ENCODE peak calls at places on chromosomes 4 and X, in six cellular contexts. U is GM23338, E is fibroblast of pulmonary artery, B is D721Med, H is NB4, Z is brain microvascular endothelial cell. L is an unnamed sample.

GRCh38 chr4:112765317-112765989 is 128.5 kb downstream of the LARP7 start:
- DNase-seq in U (peak; percentile 88), E (peak; percentile 40), B (no peak), H (peak; percentile 50), Z (peak; percentile 3), L (peak; percentile 52)

GRCh38 chr4:173492315-173492714 is 37.7 kb downstream of the HAND2 start:
- DNase-seq in U (no peak), E (no peak), B (no peak), H (peak; percentile 32), Z (no peak), L (no peak)

GRCh38 chr4:170157670-170158069 is 67.9 kb upstream of the AADAT start:
- DNase-seq in U (no peak), E (no peak), B (no peak), H (no peak), Z (no peak), L (no peak)

GRCh38 chrX:28177202-28177601 is 196.0 kb upstream of the DCAF8L1 start:
- DNase-seq in U (peak; percentile 68), E (no peak), B (no peak), H (peak; percentile 6), Z (no peak), L (peak; percentile 6)

GRCh38 chr4:100062921-100063320 is 112.8 kb upstream of the H2AZ1 start:
- DNase-seq in U (no peak), E (peak; percentile 7), B (no peak), H (no peak), Z (peak; percentile 28), L (no peak)

GRCh38 chr4:78656968-78657445 is 105.4 kb downstream of the ANXA3 start:
- DNase-seq in U (no peak), E (no peak), B (no peak), H (peak; percentile 86), Z (no peak), L (peak; percentile 59)

GRCh38 chr4:6688879-6689505 is 4.7 kb upstream of the S100P start:
- DNase-seq in U (peak; percentile 72), E (peak; percentile 90), B (no peak), H (peak; percentile 99), Z (peak; percentile 96), L (peak; percentile 69)

GRCh38 chrX:134886201-134886600 is 104.6 kb upstream of the SMIM10 start:
- DNase-seq in U (no peak), E (peak; percentile 21), B (no peak), H (peak; percentile 27), Z (no peak), L (no peak)

GRCh38 chr4:8472166-8472688 is 31.6 kb downstream of the TRMT44 start:
- DNase-seq in U (no peak), E (no peak), B (no peak), H (no peak), Z (no peak), L (no peak)

GRCh38 chr4:155818639-155819038 is 47.4 kb downstream of the ASIC5 start:
- DNase-seq in U (no peak), E (peak; percentile 22), B (no peak), H (no peak), Z (no peak), L (no peak)

GRCh38 chr4:88729146-88729755 is 31.6 kb upstream of the NAP1L5 start:
- DNase-seq in U (no peak), E (no peak), B (no peak), H (no peak), Z (no peak), L (no peak)

GRCh38 chr4:87188932-87189331 is 31.5 kb downstream of the KLHL8 start:
- DNase-seq in U (no peak), E (no peak), B (no peak), H (peak; percentile 39), Z (no peak), L (no peak)

GRCh38 chr4:67712000-67712625 is 11.2 kb upstream of the UBA6 start:
- DNase-seq in U (no peak), E (no peak), B (no peak), H (no peak), Z (no peak), L (no peak)

GRCh38 chr4:124019749-124020549 is 623.4 kb downstream of the SPRY1 start:
- DNase-seq in U (no peak), E (peak; percentile 56), B (no peak), H (no peak), Z (peak; percentile 18), L (peak; percentile 16)

GRCh38 chr4:11297201-11297600 is 131.5 kb downstream of the HS3ST1 start:
- DNase-seq in U (no peak), E (peak; percentile 34), B (no peak), H (no peak), Z (no peak), L (no peak)

GRCh38 chr4:101346562-101347266 is 612 bp downstream of the PPP3CA start:
- DNase-seq in U (peak; percentile 74), E (peak; percentile 74), B (peak; percentile 16), H (no peak), Z (peak; percentile 54), L (peak; percentile 63)

DNA sequence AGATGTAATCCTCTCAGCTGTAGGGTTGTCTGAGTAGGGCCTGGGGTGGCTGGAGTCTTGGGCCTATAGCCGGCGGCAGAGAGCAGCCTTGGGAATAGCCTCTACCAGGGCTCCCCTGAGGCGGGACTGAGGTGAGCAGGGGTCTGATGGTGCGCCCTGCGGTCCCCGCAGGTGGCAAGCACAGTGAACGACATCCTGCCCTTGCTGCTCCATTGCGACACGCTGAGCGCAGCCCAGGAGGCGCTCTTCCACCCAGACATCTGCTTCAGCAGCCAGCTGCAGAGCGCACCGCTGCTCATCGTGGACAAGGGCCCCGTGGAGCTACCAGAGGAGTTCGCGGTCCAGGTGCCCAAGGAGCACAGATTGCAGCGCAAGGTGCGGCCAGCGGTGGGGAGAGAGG is 317.0 kb downstream of the ADGRL3 start:
- DNase-seq in U (peak; percentile 90), E (no peak), B (no peak), H (no peak), Z (no peak), L (no peak)
- TF ChIP-seq CTCF in U (peak; percentile 54), E (no peak), B (no peak), H (no peak), Z (peak; percentile 15), L (no peak)

GRCh38 chr4:84167579-84167978 is 331.5 kb downstream of the NKX6-1 start:
- DNase-seq in U (peak; percentile 71), E (no peak), B (peak; percentile 19), H (no peak), Z (no peak), L (no peak)

GRCh38 chr4:84167089-84167488 is 332.0 kb downstream of the NKX6-1 start:
- DNase-seq in U (no peak), E (no peak), B (no peak), H (no peak), Z (no peak), L (no peak)

GRCh38 chr4:84171871-84172270 is 327.2 kb downstream of the NKX6-1 start:
- DNase-seq in U (no peak), E (no peak), B (no peak), H (peak; percentile 2), Z (no peak), L (no peak)

DNA sequence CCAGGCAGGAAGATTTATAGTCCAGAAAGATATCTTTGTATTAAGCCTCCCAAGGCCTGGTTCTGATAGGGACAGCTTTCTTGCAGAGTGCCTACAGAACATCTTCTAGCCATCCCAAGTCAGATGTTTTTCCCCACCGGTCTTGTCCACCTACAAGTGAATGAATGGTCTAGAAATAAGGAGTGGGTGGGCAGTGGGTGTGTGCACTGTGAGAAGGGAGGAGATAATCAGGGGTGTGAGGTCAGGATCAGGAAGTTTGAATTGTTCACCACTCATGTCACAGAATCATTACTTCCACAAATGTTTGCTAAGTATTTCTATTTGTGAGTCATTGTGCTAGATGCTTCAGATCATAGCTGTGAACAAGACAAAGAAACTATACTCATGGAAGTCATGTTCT is 332.6 kb downstream of the NKX6-1 start:
- DNase-seq in U (no peak), E (no peak), B (no peak), H (no peak), Z (no peak), L (no peak)
- TF ChIP-seq CTCF in U (no peak), E (no peak), B (no peak), H (no peak), Z (no peak), L (no peak)

DNA sequence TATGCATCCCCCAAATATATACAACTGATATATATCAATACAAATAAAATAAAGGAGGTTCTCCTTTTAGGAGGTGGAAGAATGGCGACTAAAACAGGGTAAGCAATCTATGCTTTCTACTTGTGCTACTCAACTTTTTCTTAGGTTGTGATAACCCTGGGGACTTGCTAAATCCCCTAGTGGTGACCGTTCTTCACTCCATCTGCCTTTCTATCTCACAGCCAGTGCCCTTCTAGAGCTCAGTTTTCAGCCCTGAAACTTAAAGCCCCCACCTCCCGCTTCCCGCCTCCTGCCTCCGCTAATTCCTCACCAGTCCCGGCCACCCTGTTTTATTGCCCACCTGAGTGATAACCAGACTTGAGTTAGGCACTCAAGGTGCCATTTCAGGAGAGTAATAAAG is 15.5 kb upstream of the ESX1 start:
- DNase-seq in U (peak; percentile 47), E (no peak), B (no peak), H (peak; percentile 2), Z (no peak), L (no peak)
- TF ChIP-seq CTCF in U (no peak), E (no peak), B (no peak), H (no peak), Z (peak; percentile 30), L (no peak)

GRCh38 chrX:128518508-128518907 is 466.3 kb upstream of the ACTRT1 start:
- DNase-seq in U (peak; percentile 51), E (peak; percentile 0), B (no peak), H (peak; percentile 30), Z (no peak), L (peak; percentile 0)
- TF ChIP-seq CTCF in U (peak; percentile 49), E (no peak), B (peak; percentile 56), H (peak; percentile 36), Z (no peak), L (peak; percentile 19)

GRCh38 chr4:16196482-16197393 is 29.5 kb downstream of the TAPT1 start:
- DNase-seq in U (peak; percentile 91), E (peak; percentile 73), B (no peak), H (peak; percentile 50), Z (peak; percentile 63), L (no peak)
- TF ChIP-seq CTCF in U (peak; percentile 62), E (peak; percentile 57), B (peak; percentile 55), H (no peak), Z (peak; percentile 53), L (no peak)

GRCh38 chrX:76366972-76367371 is 60.5 kb upstream of the MAGEE1 start:
- DNase-seq in U (no peak), E (no peak), B (no peak), H (no peak), Z (no peak), L (no peak)
- TF ChIP-seq CTCF in U (no peak), E (no peak), B (no peak), H (no peak), Z (no peak), L (no peak)

GRCh38 chrX:107450823-107451509 is 1.5 kb downstream of the FRMPD3 start:
- DNase-seq in U (peak; percentile 85), E (no peak), B (no peak), H (peak; percentile 9), Z (no peak), L (peak; percentile 10)
- TF ChIP-seq CTCF in U (peak; percentile 52), E (no peak), B (peak; percentile 27), H (peak; percentile 17), Z (peak; percentile 36), L (peak; percentile 11)

GRCh38 chrX:41558531-41558930 is 111.4 kb downstream of the NYX start:
- DNase-seq in U (peak; percentile 33), E (peak; percentile 53), B (no peak), H (peak; percentile 36), Z (no peak), L (peak; percentile 16)
- TF ChIP-seq CTCF in U (peak; percentile 50), E (peak; percentile 39), B (peak; percentile 20), H (no peak), Z (peak; percentile 49), L (peak; percentile 1)